ENCODE peak calls at places on chromosomes 2 and 18, in nine cellular contexts. N is neural progenitor cell; E is uterus; C is lower lobe of right lung; S is CD8-positive, alpha-beta T cell; K is fibroblast of lung; M is right atrium auricular region; G is left ventricle myocardium inferior; V is mammary epithelial cell. T is an unnamed sample. For H3K27me3, the result is how much of the 10 kb centered on the place peaks cover.

GRCh38 chr2:168166902-168167510 is 80.4 kb downstream of the STK39 start:
- DNase-seq in E (no peak), N (no peak), K (peak), G (no peak), S (no peak), C (no peak), M (no peak), V (peak), T (no peak)

GRCh38 chr2:48954935-48955334 is 199.4 kb downstream of the FSHR start:
- DNase-seq in S (no peak), E (no peak), V (no peak), G (no peak), M (no peak), N (no peak), K (peak), C (no peak), T (no peak)

GRCh38 chr2:2762166-2762897 is 431.3 kb upstream of the MYT1L start:
- DNase-seq in S (no peak), C (no peak), G (no peak), V (no peak), N (no peak), K (no peak), E (no peak), M (no peak), T (no peak)

GRCh38 chr2:230721712-230722111 is 9.1 kb downstream of the CAB39 start:
- DNase-seq in C (no peak), V (no peak), G (no peak), M (no peak), E (no peak), S (no peak), K (peak), N (no peak), T (no peak)

GRCh38 chr18:12839057-12839525 is 44.9 kb downstream of the PTPN2 start:
- DNase-seq in N (no peak), M (no peak), C (no peak), K (no peak), V (peak), E (no peak), S (no peak), G (no peak), T (no peak)

GRCh38 chr2:238596571-238597551 is 170.1 kb downstream of the ASB1 start:
- DNase-seq in M (no peak), C (no peak), S (no peak), N (no peak), E (peak), G (peak), K (peak), V (peak), T (peak)

GRCh38 chr2:130963058-130963848 is 126.5 kb downstream of the ARHGEF4 start:
- DNase-seq in G (no peak), N (peak), K (no peak), S (no peak), C (no peak), E (no peak), M (no peak), V (no peak), T (no peak)

GRCh38 chr2:234286118-234286598 is 210.7 kb downstream of the ARL4C start:
- DNase-seq in C (no peak), M (no peak), N (no peak), E (no peak), G (no peak), S (no peak), K (peak), V (no peak), T (no peak)

GRCh38 chr2:188089896-188090295 is 201.8 kb upstream of the GULP1 start:
- DNase-seq in E (no peak), G (no peak), K (peak), N (no peak), S (no peak), V (peak), M (no peak), C (no peak), T (no peak)

GRCh38 chr2:207334309-207334630 is 168.5 kb upstream of the KLF7 start:
- DNase-seq in G (no peak), C (no peak), V (no peak), N (no peak), K (no peak), S (no peak), M (no peak), E (no peak), T (no peak)

GRCh38 chr2:227148106-227148505 is 15.9 kb downstream of the COL4A4 start:
- DNase-seq in S (no peak), G (no peak), V (no peak), M (no peak), K (no peak), C (no peak), E (no peak), N (no peak), T (no peak)

GRCh38 chr2:455046-455705 is 167.3 kb upstream of the ALKAL2 start:
- DNase-seq in V (no peak), E (no peak), C (no peak), G (no peak), N (no peak), M (no peak), S (no peak), K (no peak), T (no peak)

GRCh38 chr2:238820909-238821308 is 27.0 kb upstream of the TWIST2 start:
- DNase-seq in M (no peak), G (no peak), K (peak), C (no peak), V (peak), E (no peak), N (no peak), S (no peak), T (peak)

GRCh38 chr18:50879302-50880107 is 587 bp downstream of the ME2 start:
- DNase-seq in S (peak), G (no peak), C (peak), V (peak), E (no peak), K (peak), M (no peak), N (no peak), T (no peak)

GRCh38 chr2:121826036-121826435 is 70.6 kb downstream of the TSN start:
- DNase-seq in M (no peak), S (no peak), V (no peak), E (no peak), N (no peak), C (no peak), K (peak), G (no peak), T (no peak)

GRCh38 chr2:145689277-145689676 is 1169.4 kb upstream of the ZEB2 start:
- DNase-seq in M (no peak), S (no peak), E (no peak), K (no peak), G (no peak), C (no peak), N (no peak), V (no peak), T (no peak)

GRCh38 chr2:235766206-235766794 is 272.5 kb downstream of the AGAP1 start:
- DNase-seq in S (peak), V (peak), C (no peak), N (peak), K (peak), E (peak), G (no peak), M (peak), T (peak)

GRCh38 chr2:240819404-240820013 is 510 bp downstream of the KIF1A start:
- DNase-seq in M (no peak), C (no peak), S (no peak), G (peak), E (no peak), V (no peak), N (peak), K (no peak), T (no peak)

GRCh38 chr18:40197711-40198110 is 1757.3 kb upstream of the PIK3C3 start:
- DNase-seq in C (no peak), K (no peak), S (no peak), M (no peak), E (no peak), V (no peak), N (peak), G (no peak), T (no peak)

GRCh38 chr2:98880266-98881152 is 55.5 kb downstream of the CRACDL start:
- DNase-seq in N (no peak), G (no peak), C (no peak), S (no peak), V (no peak), E (no peak), K (no peak), M (peak), T (no peak)

GRCh38 chr2:60480089-60480773 is 73.2 kb downstream of the BCL11A start:
- DNase-seq in V (no peak), S (no peak), G (no peak), C (no peak), E (no peak), N (no peak), M (no peak), K (no peak), T (no peak)

GRCh38 chr18:31429623-31430022 is 17.9 kb upstream of the DSG3 start:
- DNase-seq in M (no peak), E (no peak), C (no peak), S (no peak), K (no peak), V (peak), G (no peak), N (no peak), T (no peak)

GRCh38 chr18:58604301-58604700 is 24.6 kb downstream of the ALPK2 start:
- DNase-seq in G (no peak), K (no peak), V (no peak), S (no peak), N (no peak), E (no peak), C (no peak), M (no peak), T (no peak)

GRCh38 chr2:166375205-166375735 is 474 bp downstream of the SCN9A start:
- DNase-seq in C (no peak), S (no peak), V (no peak), N (peak), K (peak), M (no peak), G (no peak), E (no peak), T (no peak)

GRCh38 chr2:121076885-121077549 is 208.0 kb downstream of the TFCP2L1 start:
- DNase-seq in N (peak), G (peak), M (no peak), V (peak), E (no peak), K (peak), S (peak), C (peak), T (no peak)

GRCh38 chr2:70393881-70394280 is 92.0 kb upstream of the FAM136A start:
- DNase-seq in C (no peak), K (no peak), V (no peak), S (no peak), G (no peak), M (no peak), N (no peak), E (no peak), T (no peak)

GRCh38 chr18:10860382-10860781 is 289.0 kb downstream of the PIEZO2 start:
- DNase-seq in N (no peak), S (no peak), V (no peak), K (no peak), E (no peak), G (no peak), M (no peak), C (no peak), T (no peak)

GRCh38 chr18:33578371-33579146 is 540 bp downstream of the ASXL3 start:
- DNase-seq in N (peak), S (no peak), E (peak), K (no peak), M (no peak), C (peak), V (no peak), G (peak), T (no peak)

GRCh38 chr2:114684404-114684803 is 242.0 kb downstream of the DPP10 start:
- DNase-seq in K (no peak), M (no peak), N (no peak), G (no peak), C (no peak), E (no peak), S (no peak), V (no peak), T (no peak)

GRCh38 chr2:101162561-101163330 is 11.6 kb upstream of the TBC1D8 start:
- DNase-seq in C (no peak), E (no peak), G (no peak), M (no peak), V (no peak), S (no peak), N (peak), K (no peak), T (no peak)

GRCh38 chr18:51654441-51655326 is 457.2 kb upstream of the MEX3C start:
- DNase-seq in G (no peak), C (no peak), N (peak), M (no peak), S (no peak), E (no peak), K (no peak), V (no peak), T (no peak)

GRCh38 chr2:164745012-164745797 is 96.4 kb downstream of the COBLL1 start:
- DNase-seq in K (peak), G (no peak), V (no peak), C (no peak), S (no peak), N (no peak), E (no peak), M (no peak), T (no peak)

GRCh38 chr2:66930499-66931165 is 466.5 kb upstream of the ETAA1 start:
- DNase-seq in G (no peak), C (no peak), N (no peak), S (no peak), E (no peak), K (no peak), V (no peak), M (no peak), T (no peak)

GRCh38 chr2:3641181-3641580 is 16.8 kb upstream of the ALLC start:
- DNase-seq in G (no peak), V (no peak), N (no peak), E (peak), C (no peak), K (no peak), S (no peak), M (no peak), T (no peak)

GRCh38 chr2:56325661-56326345 is 142.0 kb downstream of the CCDC85A start:
- DNase-seq in V (no peak), M (no peak), N (no peak), K (no peak), G (no peak), C (no peak), S (no peak), E (no peak), T (no peak)
- TF ChIP-seq CTCF in V (no peak), M (no peak), N (no peak), K (no peak), G (no peak), C (no peak), S (no peak), E (no peak), T (no peak)

GRCh38 chr18:45280486-45281263 is 334.6 kb upstream of the SLC14A2 start:
- DNase-seq in E (no peak), S (no peak), M (no peak), V (no peak), N (no peak), K (no peak), C (no peak), G (no peak), T (no peak)

GRCh38 chr18:45285251-45285650 is 330.0 kb upstream of the SLC14A2 start:
- DNase-seq in K (no peak), N (no peak), S (no peak), V (no peak), G (no peak), C (no peak), M (no peak), E (no peak), T (no peak)

GRCh38 chr18:45284174-45284573 is 331.1 kb upstream of the SLC14A2 start:
- DNase-seq in N (no peak), G (no peak), E (no peak), S (no peak), K (no peak), V (no peak), M (no peak), C (no peak), T (no peak)

GRCh38 chr18:45277870-45278269 is 337.4 kb upstream of the SLC14A2 start:
- DNase-seq in S (no peak), V (no peak), E (no peak), M (no peak), C (no peak), N (no peak), G (no peak), K (no peak), T (no peak)

DNA sequence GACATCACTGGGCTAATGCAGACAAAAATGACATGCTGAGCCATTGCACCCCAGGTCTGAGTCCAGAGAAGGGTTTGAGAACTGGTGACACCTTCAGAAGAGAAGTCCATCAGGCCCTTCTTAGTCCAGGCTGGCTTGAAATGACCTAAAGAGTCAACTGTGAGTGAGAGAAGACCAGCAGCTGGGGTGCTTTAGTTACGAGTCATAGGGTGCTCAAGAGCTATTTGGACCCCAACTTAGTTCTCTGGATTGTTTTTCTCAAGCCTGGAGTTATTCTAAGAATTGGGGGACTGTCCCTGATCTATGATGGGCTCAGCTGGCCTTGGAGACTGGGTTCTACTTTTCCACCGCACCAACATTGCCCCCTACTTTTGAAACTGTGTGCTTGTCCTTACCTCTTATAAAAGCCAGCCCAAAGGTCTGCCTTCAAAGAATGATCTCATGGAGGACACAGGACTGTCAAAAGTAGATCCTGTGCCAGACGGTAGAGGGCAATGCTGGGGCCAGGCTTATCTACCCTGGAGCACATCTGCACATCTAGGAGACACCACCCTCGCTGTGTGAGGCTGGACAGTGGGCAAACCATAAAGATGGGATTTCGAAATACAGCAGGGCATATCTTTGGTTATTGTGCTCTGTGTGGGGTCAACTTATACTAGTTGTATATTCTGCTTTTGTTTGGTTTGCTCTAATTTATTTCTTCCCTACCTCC is 333.0 kb upstream of the SLC14A2 start:
- DNase-seq in C (no peak), N (no peak), K (peak), M (no peak), E (no peak), S (no peak), G (no peak), V (no peak), T (no peak)
- H3K27me3 ChIP-seq in C (under half), N (under half), K (under half), M (under half), E (under half), S (under half), G (under half), V (under half), T (under half)

GRCh38 chr2:42337356-42337820 is 23.6 kb downstream of the COX7A2L start:
- DNase-seq in M (no peak), K (no peak), V (no peak), N (no peak), G (no peak), C (no peak), S (no peak), E (no peak), T (no peak)
- TF ChIP-seq CTCF in M (no peak), K (no peak), V (no peak), N (peak), G (no peak), C (no peak), S (no peak), E (no peak), T (no peak)

GRCh38 chr2:47652041-47652713 is 130.8 kb upstream of the MSH6 start:
- DNase-seq in N (no peak), E (no peak), K (no peak), S (no peak), G (no peak), C (no peak), V (no peak), M (no peak), T (no peak)
- H3K27me3 ChIP-seq in N (under half), E (under half), K (under half), S (under half), G (under half), C (under half), V (under half), M (under half), T (under half)